ENCODE peak calls at places on chromosomes 16 and 17, in nine cellular contexts. N is AG04450; W is fibroblast of pulmonary artery; I is AG08395; J is stimulated activated CD4-positive, alpha-beta T cell treated with anti-CD3 and anti-CD28 coated beads, Interleukin-4, amount 100 ng/mL, for 24 hours; F is uterus; B is Peyer's patch; V is amygdala; M is HL-60. H is an unnamed sample.

GRCh38 chr17:65061621-65062020 is 5.1 kb upstream of the GNA13 start:
- DNase-seq in N (no peak), W (no peak), I (no peak), J (no peak), F (no peak), B (no peak), V (no peak), M (no peak), H (no peak)

GRCh38 chr16:85056211-85056748 is 28.7 kb downstream of the KIAA0513 start:
- DNase-seq in N (no peak), W (peak), I (peak), J (no peak), F (peak), B (peak), V (no peak), M (peak), H (no peak)

GRCh38 chr17:62706598-62707424 is 79.3 kb downstream of the MRC2 start:
- DNase-seq in N (no peak), W (no peak), I (no peak), J (no peak), F (no peak), B (peak), V (no peak), M (no peak), H (no peak)

GRCh38 chr16:2856061-2856670 is 1.8 kb downstream of the PRSS22 start:
- DNase-seq in N (no peak), W (no peak), I (no peak), J (no peak), F (no peak), B (no peak), V (no peak), M (no peak), H (no peak)

GRCh38 chr16:11614587-11615175 is 28.0 kb upstream of the LITAF start:
- DNase-seq in N (no peak), W (no peak), I (no peak), J (no peak), F (no peak), B (no peak), V (no peak), M (no peak), H (no peak)

GRCh38 chr17:50003916-50004315 is 8.9 kb upstream of the DLX3 start:
- DNase-seq in N (no peak), W (no peak), I (no peak), J (no peak), F (no peak), B (no peak), V (no peak), M (no peak), H (no peak)

GRCh38 chr16:89704281-89704680 is 2.8 kb upstream of the SPATA2L start:
- DNase-seq in N (no peak), W (no peak), I (no peak), J (no peak), F (no peak), B (no peak), V (no peak), M (no peak), H (no peak)

GRCh38 chr17:57257911-57258885 is 1.9 kb downstream of the MSI2 start:
- DNase-seq in N (no peak), W (peak), I (no peak), J (no peak), F (no peak), B (no peak), V (no peak), M (no peak), H (no peak)

GRCh38 chr17:77320501-77321256 is 179.9 kb downstream of the SEC14L1 start:
- DNase-seq in N (no peak), W (peak), I (peak), J (no peak), F (peak), B (peak), V (no peak), M (peak), H (no peak)

GRCh38 chr17:69539781-69540319 is 125.4 kb downstream of the MAP2K6 start:
- DNase-seq in N (peak), W (peak), I (peak), J (no peak), F (no peak), B (no peak), V (no peak), M (no peak), H (no peak)

GRCh38 chr16:46650224-46650623 is 29.0 kb upstream of the SHCBP1 start:
- DNase-seq in N (peak), W (peak), I (peak), J (no peak), F (peak), B (no peak), V (no peak), M (no peak), H (no peak)

GRCh38 chr17:6448473-6448872 is 4.2 kb downstream of the PIMREG start:
- DNase-seq in N (no peak), W (no peak), I (no peak), J (no peak), F (no peak), B (no peak), V (no peak), M (no peak), H (no peak)

GRCh38 chr17:52143536-52143935 is 15.0 kb downstream of the CA10 start:
- DNase-seq in N (no peak), W (no peak), I (no peak), J (no peak), F (no peak), B (no peak), V (no peak), M (no peak), H (no peak)

GRCh38 chr17:28481081-28481571 is 7.7 kb downstream of the SLC13A2 start:
- DNase-seq in N (no peak), W (no peak), I (no peak), J (no peak), F (no peak), B (no peak), V (no peak), M (no peak), H (no peak)

GRCh38 chr17:42517516-42517915 is 18.5 kb upstream of the NAGLU start:
- DNase-seq in N (peak), W (peak), I (peak), J (peak), F (peak), B (peak), V (peak), M (peak), H (peak)

GRCh38 chr17:3030096-3030495 is 33.3 kb downstream of the OR1D5 start:
- DNase-seq in N (peak), W (peak), I (no peak), J (no peak), F (no peak), B (peak), V (no peak), M (no peak), H (no peak)

GRCh38 chr17:71878271-71878670 is 242.5 kb upstream of the SOX9 start:
- DNase-seq in N (no peak), W (no peak), I (no peak), J (no peak), F (no peak), B (no peak), V (no peak), M (no peak), H (no peak)

GRCh38 chr16:80166082-80166481 is 374.7 kb upstream of the DYNLRB2 start:
- DNase-seq in N (no peak), W (no peak), I (no peak), J (no peak), F (no peak), B (no peak), V (no peak), M (no peak), H (no peak)

GRCh38 chr16:76946879-76947278 is 244.1 kb upstream of the MON1B start:
- DNase-seq in N (peak), W (peak), I (peak), J (no peak), F (no peak), B (no peak), V (no peak), M (no peak), H (no peak)

GRCh38 chr16:3149630-3150345 is 15.0 kb downstream of the ZNF213 start:
- DNase-seq in N (no peak), W (peak), I (peak), J (peak), F (peak), B (peak), V (peak), M (peak), H (peak)

GRCh38 chr17:77096570-77097214 is 44.1 kb upstream of the SEC14L1 start:
- DNase-seq in N (no peak), W (peak), I (peak), J (no peak), F (peak), B (no peak), V (no peak), M (no peak), H (no peak)

GRCh38 chr16:2842340-2843000 is 12.4 kb downstream of the ZG16B start:
- DNase-seq in N (no peak), W (peak), I (no peak), J (peak), F (no peak), B (peak), V (no peak), M (peak), H (no peak)

GRCh38 chr17:4272213-4272975 is 8.6 kb upstream of the ANKFY1 start:
- DNase-seq in N (no peak), W (no peak), I (no peak), J (no peak), F (no peak), B (no peak), V (no peak), M (no peak), H (no peak)

GRCh38 chr17:36939944-36940312 is 2.7 kb downstream of the LHX1 start:
- DNase-seq in N (no peak), W (no peak), I (no peak), J (no peak), F (no peak), B (no peak), V (no peak), M (no peak), H (no peak)

GRCh38 chr17:83156408-83156807 is 77.0 kb downstream of the METRNL start:
- DNase-seq in N (no peak), W (no peak), I (no peak), J (no peak), F (no peak), B (no peak), V (no peak), M (no peak), H (no peak)

GRCh38 chr16:23274968-23275367 is 27.1 kb upstream of the SCNN1B start:
- DNase-seq in N (no peak), W (no peak), I (no peak), J (no peak), F (no peak), B (no peak), V (no peak), M (no peak), H (no peak)

GRCh38 chr16:27291106-27291505 is 22.5 kb upstream of the NSMCE1 start:
- DNase-seq in N (no peak), W (no peak), I (no peak), J (no peak), F (no peak), B (no peak), V (no peak), M (no peak), H (no peak)

GRCh38 chr16:73549960-73550359 is 502.0 kb upstream of the ZFHX3 start:
- DNase-seq in N (no peak), W (no peak), I (no peak), J (no peak), F (no peak), B (no peak), V (no peak), M (no peak), H (no peak)

H was measured in caudate nucleus.